ENCODE peak calls at places on chromosomes 3 and 15, in six cellular contexts. L, S, D, Q, C and A are unnamed samples.

GRCh38 chr3:132265488-132265887 is 51.7 kb upstream of the ACP3 start:
- DNase-seq in L (no peak), S (no peak), D (peak), Q (no peak), C (no peak), A (no peak)

GRCh38 chr3:159263750-159264561 is 462.1 kb downstream of the MFSD1 start:
- DNase-seq in L (peak), S (peak), D (peak), Q (no peak), C (no peak), A (no peak)

GRCh38 chr15:69422336-69422895 is 8.3 kb downstream of the KIF23 start:
- DNase-seq in L (no peak), S (no peak), D (peak), Q (no peak), C (no peak), A (no peak)

GRCh38 chr15:25054943-25055342 is 100.2 kb downstream of the SNRPN start:
- DNase-seq in L (no peak), S (no peak), D (no peak), Q (no peak), C (no peak), A (no peak)

GRCh38 chr15:90877996-90878395 is 6.3 kb upstream of the FES start:
- DNase-seq in L (no peak), S (no peak), D (no peak), Q (no peak), C (no peak), A (no peak)

GRCh38 chr3:75737831-75738493 is 47.4 kb downstream of the ZNF717 start:
- DNase-seq in L (no peak), S (no peak), D (peak), Q (no peak), C (no peak), A (no peak)

GRCh38 chr15:82999905-83000671 is 11.4 kb downstream of the C15orf40 start:
- DNase-seq in L (peak), S (peak), D (peak), Q (peak), C (no peak), A (no peak)

GRCh38 chr3:187913617-187914033 is 168.4 kb upstream of the BCL6 start:
- DNase-seq in L (no peak), S (no peak), D (peak), Q (no peak), C (no peak), A (no peak)